ENCODE peak calls at places on chromosome X, in ten cellular contexts. One of them, this sample, is unnamed.

GRCh38 chrX:84182521-84182920 is 5.5 kb downstream of the RPS6KA6 start:
- DNase-seq in NCI-H774: no peak
- DNase-seq in naive thymus-derived CD4-positive, alpha-beta T cell: no peak
- DNase-seq in RWPE1: no peak
- DNase-seq in prostate gland: no peak
- DNase-seq in activated T-helper 1 cell treated with anti-CD3 and anti-CD28 coated beads, Interleukin-12 subunit alpha, Interleukin-12 subunit beta, Interleukin-2, Interleukin-4 antibody, amounts not matched to agents 30 ng/mL and 10 ng/mL and 1 ng/mL, durations not matched to agents 14 hours and 24 hours and 36 hours: no peak
- DNase-seq in EL: no peak
- DNase-seq in CD4-positive, alpha-beta T cell: no peak
- DNase-seq in HT-29: no peak
- DNase-seq in activated T-cell treated with anti-CD3 and anti-CD28 coated beads for 1 hour: no peak
- DNase-seq in this sample: no peak

GRCh38 chrX:1582686-1583437 is 8.5 kb upstream of the AKAP17A start:
- DNase-seq in NCI-H774: no peak
- DNase-seq in naive thymus-derived CD4-positive, alpha-beta T cell: no peak
- DNase-seq in RWPE1: peak
- DNase-seq in prostate gland: no peak
- DNase-seq in activated T-helper 1 cell treated with anti-CD3 and anti-CD28 coated beads, Interleukin-12 subunit alpha, Interleukin-12 subunit beta, Interleukin-2, Interleukin-4 antibody, amounts not matched to agents 30 ng/mL and 10 ng/mL and 1 ng/mL, durations not matched to agents 14 hours and 24 hours and 36 hours: peak
- DNase-seq in EL: peak
- DNase-seq in CD4-positive, alpha-beta T cell: peak
- DNase-seq in HT-29: peak
- DNase-seq in activated T-cell treated with anti-CD3 and anti-CD28 coated beads for 1 hour: no peak
- DNase-seq in this sample: no peak

GRCh38 chrX:66074920-66075879 is 35.3 kb upstream of the VSIG4 start:
- DNase-seq in NCI-H774: no peak
- DNase-seq in naive thymus-derived CD4-positive, alpha-beta T cell: peak
- DNase-seq in RWPE1: no peak
- DNase-seq in prostate gland: no peak
- DNase-seq in activated T-helper 1 cell treated with anti-CD3 and anti-CD28 coated beads, Interleukin-12 subunit alpha, Interleukin-12 subunit beta, Interleukin-2, Interleukin-4 antibody, amounts not matched to agents 30 ng/mL and 10 ng/mL and 1 ng/mL, durations not matched to agents 14 hours and 24 hours and 36 hours: peak
- DNase-seq in EL: peak
- DNase-seq in CD4-positive, alpha-beta T cell: peak
- DNase-seq in HT-29: no peak
- DNase-seq in activated T-cell treated with anti-CD3 and anti-CD28 coated beads for 1 hour: peak
- DNase-seq in this sample: peak

GRCh38 chrX:69396916-69397315 is 107.2 kb upstream of the NALF2 start:
- DNase-seq in NCI-H774: no peak
- DNase-seq in naive thymus-derived CD4-positive, alpha-beta T cell: no peak
- DNase-seq in RWPE1: no peak
- DNase-seq in prostate gland: no peak
- DNase-seq in activated T-helper 1 cell treated with anti-CD3 and anti-CD28 coated beads, Interleukin-12 subunit alpha, Interleukin-12 subunit beta, Interleukin-2, Interleukin-4 antibody, amounts not matched to agents 30 ng/mL and 10 ng/mL and 1 ng/mL, durations not matched to agents 14 hours and 24 hours and 36 hours: no peak
- DNase-seq in EL: no peak
- DNase-seq in CD4-positive, alpha-beta T cell: no peak
- DNase-seq in HT-29: no peak
- DNase-seq in activated T-cell treated with anti-CD3 and anti-CD28 coated beads for 1 hour: no peak
- DNase-seq in this sample: no peak

GRCh38 chrX:153831435-153832150 is 1.2 kb upstream of the PDZD4 start:
- DNase-seq in NCI-H774: no peak
- DNase-seq in naive thymus-derived CD4-positive, alpha-beta T cell: no peak
- DNase-seq in RWPE1: no peak
- DNase-seq in prostate gland: no peak
- DNase-seq in activated T-helper 1 cell treated with anti-CD3 and anti-CD28 coated beads, Interleukin-12 subunit alpha, Interleukin-12 subunit beta, Interleukin-2, Interleukin-4 antibody, amounts not matched to agents 30 ng/mL and 10 ng/mL and 1 ng/mL, durations not matched to agents 14 hours and 24 hours and 36 hours: no peak
- DNase-seq in EL: no peak
- DNase-seq in CD4-positive, alpha-beta T cell: no peak
- DNase-seq in HT-29: no peak
- DNase-seq in activated T-cell treated with anti-CD3 and anti-CD28 coated beads for 1 hour: no peak
- DNase-seq in this sample: no peak

GRCh38 chrX:115413246-115413878 is 123.8 kb downstream of the LUZP4 start:
- DNase-seq in NCI-H774: no peak
- DNase-seq in naive thymus-derived CD4-positive, alpha-beta T cell: no peak
- DNase-seq in RWPE1: no peak
- DNase-seq in prostate gland: no peak
- DNase-seq in activated T-helper 1 cell treated with anti-CD3 and anti-CD28 coated beads, Interleukin-12 subunit alpha, Interleukin-12 subunit beta, Interleukin-2, Interleukin-4 antibody, amounts not matched to agents 30 ng/mL and 10 ng/mL and 1 ng/mL, durations not matched to agents 14 hours and 24 hours and 36 hours: no peak
- DNase-seq in EL: peak
- DNase-seq in CD4-positive, alpha-beta T cell: no peak
- DNase-seq in HT-29: no peak
- DNase-seq in activated T-cell treated with anti-CD3 and anti-CD28 coated beads for 1 hour: no peak
- DNase-seq in this sample: no peak

GRCh38 chrX:16445166-16445752 is 204.7 kb upstream of the S100G start:
- DNase-seq in NCI-H774: peak
- DNase-seq in naive thymus-derived CD4-positive, alpha-beta T cell: peak
- DNase-seq in RWPE1: peak
- DNase-seq in prostate gland: peak
- DNase-seq in activated T-helper 1 cell treated with anti-CD3 and anti-CD28 coated beads, Interleukin-12 subunit alpha, Interleukin-12 subunit beta, Interleukin-2, Interleukin-4 antibody, amounts not matched to agents 30 ng/mL and 10 ng/mL and 1 ng/mL, durations not matched to agents 14 hours and 24 hours and 36 hours: peak
- DNase-seq in EL: peak
- DNase-seq in CD4-positive, alpha-beta T cell: peak
- DNase-seq in HT-29: peak
- DNase-seq in activated T-cell treated with anti-CD3 and anti-CD28 coated beads for 1 hour: peak
- DNase-seq in this sample: no peak

GRCh38 chrX:129478516-129478915 is 44.8 kb downstream of the SMARCA1 start:
- DNase-seq in NCI-H774: no peak
- DNase-seq in naive thymus-derived CD4-positive, alpha-beta T cell: no peak
- DNase-seq in RWPE1: no peak
- DNase-seq in prostate gland: no peak
- DNase-seq in activated T-helper 1 cell treated with anti-CD3 and anti-CD28 coated beads, Interleukin-12 subunit alpha, Interleukin-12 subunit beta, Interleukin-2, Interleukin-4 antibody, amounts not matched to agents 30 ng/mL and 10 ng/mL and 1 ng/mL, durations not matched to agents 14 hours and 24 hours and 36 hours: no peak
- DNase-seq in EL: peak
- DNase-seq in CD4-positive, alpha-beta T cell: no peak
- DNase-seq in HT-29: no peak
- DNase-seq in activated T-cell treated with anti-CD3 and anti-CD28 coated beads for 1 hour: no peak
- DNase-seq in this sample: no peak

GRCh38 chrX:104351173-104351769 is 96.5 kb upstream of the ESX1 start:
- DNase-seq in NCI-H774: no peak
- DNase-seq in naive thymus-derived CD4-positive, alpha-beta T cell: no peak
- DNase-seq in RWPE1: peak
- DNase-seq in prostate gland: no peak
- DNase-seq in activated T-helper 1 cell treated with anti-CD3 and anti-CD28 coated beads, Interleukin-12 subunit alpha, Interleukin-12 subunit beta, Interleukin-2, Interleukin-4 antibody, amounts not matched to agents 30 ng/mL and 10 ng/mL and 1 ng/mL, durations not matched to agents 14 hours and 24 hours and 36 hours: no peak
- DNase-seq in EL: peak
- DNase-seq in CD4-positive, alpha-beta T cell: no peak
- DNase-seq in HT-29: peak
- DNase-seq in activated T-cell treated with anti-CD3 and anti-CD28 coated beads for 1 hour: no peak
- DNase-seq in this sample: no peak

GRCh38 chrX:24025741-24026402 is 1.1 kb downstream of the KLHL15 start:
- DNase-seq in NCI-H774: peak
- DNase-seq in naive thymus-derived CD4-positive, alpha-beta T cell: no peak
- DNase-seq in RWPE1: peak
- DNase-seq in prostate gland: peak
- DNase-seq in activated T-helper 1 cell treated with anti-CD3 and anti-CD28 coated beads, Interleukin-12 subunit alpha, Interleukin-12 subunit beta, Interleukin-2, Interleukin-4 antibody, amounts not matched to agents 30 ng/mL and 10 ng/mL and 1 ng/mL, durations not matched to agents 14 hours and 24 hours and 36 hours: no peak
- DNase-seq in EL: peak
- DNase-seq in CD4-positive, alpha-beta T cell: no peak
- DNase-seq in HT-29: peak
- DNase-seq in activated T-cell treated with anti-CD3 and anti-CD28 coated beads for 1 hour: peak
- DNase-seq in this sample: no peak

GRCh38 chrX:7112071-7112470 is 35.4 kb upstream of the STS start:
- DNase-seq in NCI-H774: peak
- DNase-seq in naive thymus-derived CD4-positive, alpha-beta T cell: no peak
- DNase-seq in RWPE1: no peak
- DNase-seq in prostate gland: no peak
- DNase-seq in activated T-helper 1 cell treated with anti-CD3 and anti-CD28 coated beads, Interleukin-12 subunit alpha, Interleukin-12 subunit beta, Interleukin-2, Interleukin-4 antibody, amounts not matched to agents 30 ng/mL and 10 ng/mL and 1 ng/mL, durations not matched to agents 14 hours and 24 hours and 36 hours: no peak
- DNase-seq in EL: no peak
- DNase-seq in CD4-positive, alpha-beta T cell: no peak
- DNase-seq in HT-29: no peak
- DNase-seq in activated T-cell treated with anti-CD3 and anti-CD28 coated beads for 1 hour: no peak
- DNase-seq in this sample: no peak

GRCh38 chrX:10482262-10482661 is 138.1 kb downstream of the MID1 start:
- DNase-seq in NCI-H774: no peak
- DNase-seq in naive thymus-derived CD4-positive, alpha-beta T cell: no peak
- DNase-seq in RWPE1: no peak
- DNase-seq in prostate gland: no peak
- DNase-seq in activated T-helper 1 cell treated with anti-CD3 and anti-CD28 coated beads, Interleukin-12 subunit alpha, Interleukin-12 subunit beta, Interleukin-2, Interleukin-4 antibody, amounts not matched to agents 30 ng/mL and 10 ng/mL and 1 ng/mL, durations not matched to agents 14 hours and 24 hours and 36 hours: no peak
- DNase-seq in EL: no peak
- DNase-seq in CD4-positive, alpha-beta T cell: no peak
- DNase-seq in HT-29: no peak
- DNase-seq in activated T-cell treated with anti-CD3 and anti-CD28 coated beads for 1 hour: no peak
- DNase-seq in this sample: no peak

GRCh38 chrX:2608638-2609430 is 82.3 kb upstream of the CD99 start:
- DNase-seq in NCI-H774: no peak
- DNase-seq in naive thymus-derived CD4-positive, alpha-beta T cell: peak
- DNase-seq in RWPE1: peak
- DNase-seq in prostate gland: peak
- DNase-seq in activated T-helper 1 cell treated with anti-CD3 and anti-CD28 coated beads, Interleukin-12 subunit alpha, Interleukin-12 subunit beta, Interleukin-2, Interleukin-4 antibody, amounts not matched to agents 30 ng/mL and 10 ng/mL and 1 ng/mL, durations not matched to agents 14 hours and 24 hours and 36 hours: peak
- DNase-seq in EL: peak
- DNase-seq in CD4-positive, alpha-beta T cell: peak
- DNase-seq in HT-29: peak
- DNase-seq in activated T-cell treated with anti-CD3 and anti-CD28 coated beads for 1 hour: peak
- DNase-seq in this sample: peak

GRCh38 chrX:67436867-67437266 is 107.0 kb upstream of the AR start:
- DNase-seq in NCI-H774: no peak
- DNase-seq in naive thymus-derived CD4-positive, alpha-beta T cell: no peak
- DNase-seq in RWPE1: no peak
- DNase-seq in prostate gland: no peak
- DNase-seq in activated T-helper 1 cell treated with anti-CD3 and anti-CD28 coated beads, Interleukin-12 subunit alpha, Interleukin-12 subunit beta, Interleukin-2, Interleukin-4 antibody, amounts not matched to agents 30 ng/mL and 10 ng/mL and 1 ng/mL, durations not matched to agents 14 hours and 24 hours and 36 hours: no peak
- DNase-seq in EL: no peak
- DNase-seq in CD4-positive, alpha-beta T cell: no peak
- DNase-seq in HT-29: no peak
- DNase-seq in activated T-cell treated with anti-CD3 and anti-CD28 coated beads for 1 hour: no peak
- DNase-seq in this sample: no peak

GRCh38 chrX:6382284-6382683 is 152.6 kb downstream of the VCX3A start:
- DNase-seq in NCI-H774: no peak
- DNase-seq in naive thymus-derived CD4-positive, alpha-beta T cell: no peak
- DNase-seq in RWPE1: no peak
- DNase-seq in prostate gland: no peak
- DNase-seq in activated T-helper 1 cell treated with anti-CD3 and anti-CD28 coated beads, Interleukin-12 subunit alpha, Interleukin-12 subunit beta, Interleukin-2, Interleukin-4 antibody, amounts not matched to agents 30 ng/mL and 10 ng/mL and 1 ng/mL, durations not matched to agents 14 hours and 24 hours and 36 hours: no peak
- DNase-seq in EL: no peak
- DNase-seq in CD4-positive, alpha-beta T cell: no peak
- DNase-seq in HT-29: no peak
- DNase-seq in activated T-cell treated with anti-CD3 and anti-CD28 coated beads for 1 hour: no peak
- DNase-seq in this sample: no peak

GRCh38 chrX:106415276-106415895 is 196.4 kb upstream of the RADX start:
- DNase-seq in NCI-H774: peak
- DNase-seq in naive thymus-derived CD4-positive, alpha-beta T cell: peak
- DNase-seq in RWPE1: peak
- DNase-seq in prostate gland: no peak
- DNase-seq in activated T-helper 1 cell treated with anti-CD3 and anti-CD28 coated beads, Interleukin-12 subunit alpha, Interleukin-12 subunit beta, Interleukin-2, Interleukin-4 antibody, amounts not matched to agents 30 ng/mL and 10 ng/mL and 1 ng/mL, durations not matched to agents 14 hours and 24 hours and 36 hours: no peak
- DNase-seq in EL: peak
- DNase-seq in CD4-positive, alpha-beta T cell: no peak
- DNase-seq in HT-29: peak
- DNase-seq in activated T-cell treated with anti-CD3 and anti-CD28 coated beads for 1 hour: no peak
- DNase-seq in this sample: no peak

GRCh38 chrX:140697618-140698017 is 11.9 kb upstream of the LINC00632 start:
- DNase-seq in NCI-H774: no peak
- DNase-seq in naive thymus-derived CD4-positive, alpha-beta T cell: no peak
- DNase-seq in RWPE1: no peak
- DNase-seq in prostate gland: no peak
- DNase-seq in activated T-helper 1 cell treated with anti-CD3 and anti-CD28 coated beads, Interleukin-12 subunit alpha, Interleukin-12 subunit beta, Interleukin-2, Interleukin-4 antibody, amounts not matched to agents 30 ng/mL and 10 ng/mL and 1 ng/mL, durations not matched to agents 14 hours and 24 hours and 36 hours: no peak
- DNase-seq in EL: no peak
- DNase-seq in CD4-positive, alpha-beta T cell: no peak
- DNase-seq in HT-29: peak
- DNase-seq in activated T-cell treated with anti-CD3 and anti-CD28 coated beads for 1 hour: no peak
- DNase-seq in this sample: no peak

GRCh38 chrX:97027384-97027922 is 143.7 kb downstream of the RPA4 start:
- DNase-seq in NCI-H774: peak
- DNase-seq in naive thymus-derived CD4-positive, alpha-beta T cell: no peak
- DNase-seq in RWPE1: no peak
- DNase-seq in prostate gland: no peak
- DNase-seq in activated T-helper 1 cell treated with anti-CD3 and anti-CD28 coated beads, Interleukin-12 subunit alpha, Interleukin-12 subunit beta, Interleukin-2, Interleukin-4 antibody, amounts not matched to agents 30 ng/mL and 10 ng/mL and 1 ng/mL, durations not matched to agents 14 hours and 24 hours and 36 hours: no peak
- DNase-seq in EL: no peak
- DNase-seq in CD4-positive, alpha-beta T cell: no peak
- DNase-seq in HT-29: no peak
- DNase-seq in activated T-cell treated with anti-CD3 and anti-CD28 coated beads for 1 hour: no peak
- DNase-seq in this sample: no peak

GRCh38 chrX:120755066-120755846 is 120.4 kb downstream of the CT47B1 start:
- DNase-seq in NCI-H774: peak
- DNase-seq in naive thymus-derived CD4-positive, alpha-beta T cell: peak
- DNase-seq in RWPE1: no peak
- DNase-seq in prostate gland: no peak
- DNase-seq in activated T-helper 1 cell treated with anti-CD3 and anti-CD28 coated beads, Interleukin-12 subunit alpha, Interleukin-12 subunit beta, Interleukin-2, Interleukin-4 antibody, amounts not matched to agents 30 ng/mL and 10 ng/mL and 1 ng/mL, durations not matched to agents 14 hours and 24 hours and 36 hours: no peak
- DNase-seq in EL: no peak
- DNase-seq in CD4-positive, alpha-beta T cell: peak
- DNase-seq in HT-29: no peak
- DNase-seq in activated T-cell treated with anti-CD3 and anti-CD28 coated beads for 1 hour: no peak
- DNase-seq in this sample: no peak

GRCh38 chrX:121853762-121854613 is 806.6 kb downstream of the GLUD2 start:
- DNase-seq in NCI-H774: no peak
- DNase-seq in naive thymus-derived CD4-positive, alpha-beta T cell: no peak
- DNase-seq in RWPE1: no peak
- DNase-seq in prostate gland: no peak
- DNase-seq in activated T-helper 1 cell treated with anti-CD3 and anti-CD28 coated beads, Interleukin-12 subunit alpha, Interleukin-12 subunit beta, Interleukin-2, Interleukin-4 antibody, amounts not matched to agents 30 ng/mL and 10 ng/mL and 1 ng/mL, durations not matched to agents 14 hours and 24 hours and 36 hours: no peak
- DNase-seq in EL: no peak
- DNase-seq in CD4-positive, alpha-beta T cell: no peak
- DNase-seq in HT-29: no peak
- DNase-seq in activated T-cell treated with anti-CD3 and anti-CD28 coated beads for 1 hour: no peak
- DNase-seq in this sample: no peak

GRCh38 chrX:150873616-150874015 is 24.9 kb downstream of the CD99L2 start:
- DNase-seq in NCI-H774: peak
- DNase-seq in naive thymus-derived CD4-positive, alpha-beta T cell: no peak
- DNase-seq in RWPE1: peak
- DNase-seq in prostate gland: peak
- DNase-seq in activated T-helper 1 cell treated with anti-CD3 and anti-CD28 coated beads, Interleukin-12 subunit alpha, Interleukin-12 subunit beta, Interleukin-2, Interleukin-4 antibody, amounts not matched to agents 30 ng/mL and 10 ng/mL and 1 ng/mL, durations not matched to agents 14 hours and 24 hours and 36 hours: no peak
- DNase-seq in EL: no peak
- DNase-seq in CD4-positive, alpha-beta T cell: no peak
- DNase-seq in HT-29: no peak
- DNase-seq in activated T-cell treated with anti-CD3 and anti-CD28 coated beads for 1 hour: no peak
- DNase-seq in this sample: no peak

GRCh38 chrX:51144828-51145442 is 187.7 kb upstream of the NUDT10 start:
- DNase-seq in NCI-H774: peak
- DNase-seq in naive thymus-derived CD4-positive, alpha-beta T cell: peak
- DNase-seq in RWPE1: peak
- DNase-seq in prostate gland: peak
- DNase-seq in activated T-helper 1 cell treated with anti-CD3 and anti-CD28 coated beads, Interleukin-12 subunit alpha, Interleukin-12 subunit beta, Interleukin-2, Interleukin-4 antibody, amounts not matched to agents 30 ng/mL and 10 ng/mL and 1 ng/mL, durations not matched to agents 14 hours and 24 hours and 36 hours: peak
- DNase-seq in EL: peak
- DNase-seq in CD4-positive, alpha-beta T cell: peak
- DNase-seq in HT-29: peak
- DNase-seq in activated T-cell treated with anti-CD3 and anti-CD28 coated beads for 1 hour: no peak
- DNase-seq in this sample: no peak

GRCh38 chrX:45849261-45849660 is 648.6 kb upstream of the DIPK2B start:
- DNase-seq in NCI-H774: peak
- DNase-seq in naive thymus-derived CD4-positive, alpha-beta T cell: peak
- DNase-seq in RWPE1: peak
- DNase-seq in prostate gland: peak
- DNase-seq in activated T-helper 1 cell treated with anti-CD3 and anti-CD28 coated beads, Interleukin-12 subunit alpha, Interleukin-12 subunit beta, Interleukin-2, Interleukin-4 antibody, amounts not matched to agents 30 ng/mL and 10 ng/mL and 1 ng/mL, durations not matched to agents 14 hours and 24 hours and 36 hours: no peak
- DNase-seq in EL: peak
- DNase-seq in CD4-positive, alpha-beta T cell: no peak
- DNase-seq in HT-29: peak
- DNase-seq in activated T-cell treated with anti-CD3 and anti-CD28 coated beads for 1 hour: no peak
- DNase-seq in this sample: no peak

GRCh38 chrX:46782034-46782433 is 23.1 kb upstream of the SLC9A7 start:
- DNase-seq in NCI-H774: no peak
- DNase-seq in naive thymus-derived CD4-positive, alpha-beta T cell: no peak
- DNase-seq in RWPE1: no peak
- DNase-seq in prostate gland: no peak
- DNase-seq in activated T-helper 1 cell treated with anti-CD3 and anti-CD28 coated beads, Interleukin-12 subunit alpha, Interleukin-12 subunit beta, Interleukin-2, Interleukin-4 antibody, amounts not matched to agents 30 ng/mL and 10 ng/mL and 1 ng/mL, durations not matched to agents 14 hours and 24 hours and 36 hours: no peak
- DNase-seq in EL: no peak
- DNase-seq in CD4-positive, alpha-beta T cell: no peak
- DNase-seq in HT-29: no peak
- DNase-seq in activated T-cell treated with anti-CD3 and anti-CD28 coated beads for 1 hour: no peak
- DNase-seq in this sample: no peak

GRCh38 chrX:12984629-12985303 is 9.9 kb downstream of the TMSB4X start:
- DNase-seq in NCI-H774: no peak
- DNase-seq in naive thymus-derived CD4-positive, alpha-beta T cell: peak
- DNase-seq in RWPE1: peak
- DNase-seq in prostate gland: peak
- DNase-seq in activated T-helper 1 cell treated with anti-CD3 and anti-CD28 coated beads, Interleukin-12 subunit alpha, Interleukin-12 subunit beta, Interleukin-2, Interleukin-4 antibody, amounts not matched to agents 30 ng/mL and 10 ng/mL and 1 ng/mL, durations not matched to agents 14 hours and 24 hours and 36 hours: peak
- DNase-seq in EL: peak
- DNase-seq in CD4-positive, alpha-beta T cell: peak
- DNase-seq in HT-29: peak
- DNase-seq in activated T-cell treated with anti-CD3 and anti-CD28 coated beads for 1 hour: no peak
- DNase-seq in this sample: no peak

GRCh38 chrX:24902808-24903207 is 113.0 kb downstream of the ARX start:
- DNase-seq in NCI-H774: no peak
- DNase-seq in naive thymus-derived CD4-positive, alpha-beta T cell: no peak
- DNase-seq in RWPE1: no peak
- DNase-seq in prostate gland: no peak
- DNase-seq in activated T-helper 1 cell treated with anti-CD3 and anti-CD28 coated beads, Interleukin-12 subunit alpha, Interleukin-12 subunit beta, Interleukin-2, Interleukin-4 antibody, amounts not matched to agents 30 ng/mL and 10 ng/mL and 1 ng/mL, durations not matched to agents 14 hours and 24 hours and 36 hours: no peak
- DNase-seq in EL: peak
- DNase-seq in CD4-positive, alpha-beta T cell: no peak
- DNase-seq in HT-29: no peak
- DNase-seq in activated T-cell treated with anti-CD3 and anti-CD28 coated beads for 1 hour: no peak
- DNase-seq in this sample: no peak

GRCh38 chrX:138710311-138710791 is 1.2 kb downstream of the FGF13 start:
- DNase-seq in NCI-H774: no peak
- DNase-seq in naive thymus-derived CD4-positive, alpha-beta T cell: no peak
- DNase-seq in RWPE1: no peak
- DNase-seq in prostate gland: peak
- DNase-seq in activated T-helper 1 cell treated with anti-CD3 and anti-CD28 coated beads, Interleukin-12 subunit alpha, Interleukin-12 subunit beta, Interleukin-2, Interleukin-4 antibody, amounts not matched to agents 30 ng/mL and 10 ng/mL and 1 ng/mL, durations not matched to agents 14 hours and 24 hours and 36 hours: no peak
- DNase-seq in EL: no peak
- DNase-seq in CD4-positive, alpha-beta T cell: no peak
- DNase-seq in HT-29: no peak
- DNase-seq in activated T-cell treated with anti-CD3 and anti-CD28 coated beads for 1 hour: no peak
- DNase-seq in this sample: peak

GRCh38 chrX:133813991-133814390 is 171.4 kb downstream of the GPC3 start:
- DNase-seq in NCI-H774: no peak
- DNase-seq in naive thymus-derived CD4-positive, alpha-beta T cell: no peak
- DNase-seq in RWPE1: no peak
- DNase-seq in prostate gland: no peak
- DNase-seq in activated T-helper 1 cell treated with anti-CD3 and anti-CD28 coated beads, Interleukin-12 subunit alpha, Interleukin-12 subunit beta, Interleukin-2, Interleukin-4 antibody, amounts not matched to agents 30 ng/mL and 10 ng/mL and 1 ng/mL, durations not matched to agents 14 hours and 24 hours and 36 hours: no peak
- DNase-seq in EL: no peak
- DNase-seq in CD4-positive, alpha-beta T cell: no peak
- DNase-seq in HT-29: no peak
- DNase-seq in activated T-cell treated with anti-CD3 and anti-CD28 coated beads for 1 hour: no peak
- DNase-seq in this sample: no peak

This sample was measured in spleen.